ENCODE peak calls at places on chromosome 3, in five cellular contexts. One of them, this sample, is unnamed.
A peak's percentile ranks its signal among the peaks of the same experiment; 100 is the strongest.

GRCh38 chr3:194287977-194288706 is 63.0 kb downstream of the CPN2 start:
- DNase-seq in mesendoderm: no peak
- DNase-seq in trophoblast cell: no peak
- DNase-seq in neuronal stem cell: no peak
- DNase-seq in IMR-90: no peak
- DNase-seq in this sample: no peak

GRCh38 chr3:179304605-179305004 is 18.2 kb upstream of the ZNF639 start:
- DNase-seq in IMR-90: no peak
- DNase-seq in trophoblast cell: no peak
- DNase-seq in mesendoderm: no peak
- DNase-seq in neuronal stem cell: no peak
- DNase-seq in this sample: no peak

GRCh38 chr3:10426346-10427233 is 78.8 kb downstream of the ATP2B2 start:
- DNase-seq in trophoblast cell: no peak
- DNase-seq in IMR-90: peak; percentile 28
- DNase-seq in mesendoderm: no peak
- DNase-seq in neuronal stem cell: no peak
- DNase-seq in this sample: no peak

GRCh38 chr3:153285194-153285641 is 123.2 kb downstream of the RAP2B start:
- DNase-seq in IMR-90: peak; percentile 34
- DNase-seq in mesendoderm: peak; percentile 63
- DNase-seq in trophoblast cell: no peak
- DNase-seq in neuronal stem cell: no peak
- DNase-seq in this sample: no peak

GRCh38 chr3:152113413-152113812 is 155.3 kb upstream of the MBNL1 start:
- DNase-seq in trophoblast cell: no peak
- DNase-seq in mesendoderm: no peak
- DNase-seq in neuronal stem cell: no peak
- DNase-seq in IMR-90: peak; percentile 26
- DNase-seq in this sample: no peak

GRCh38 chr3:81326245-81326644 is 435.2 kb downstream of the GBE1 start:
- DNase-seq in mesendoderm: no peak
- DNase-seq in IMR-90: no peak
- DNase-seq in trophoblast cell: no peak
- DNase-seq in neuronal stem cell: no peak
- DNase-seq in this sample: no peak

GRCh38 chr3:172034786-172035685 is 4.3 kb upstream of the FNDC3B start:
- DNase-seq in mesendoderm: peak; percentile 81
- DNase-seq in neuronal stem cell: no peak
- DNase-seq in trophoblast cell: peak; percentile 11
- DNase-seq in IMR-90: peak; percentile 33
- DNase-seq in this sample: peak; percentile 77

GRCh38 chr3:14397940-14398800 is 4.2 kb upstream of the SLC6A6 start:
- DNase-seq in IMR-90: no peak
- DNase-seq in mesendoderm: no peak
- DNase-seq in trophoblast cell: no peak
- DNase-seq in neuronal stem cell: no peak
- DNase-seq in this sample: no peak

GRCh38 chr3:162602619-162603018 is 1106.0 kb downstream of the OTOL1 start:
- DNase-seq in mesendoderm: no peak
- DNase-seq in neuronal stem cell: no peak
- DNase-seq in trophoblast cell: no peak
- DNase-seq in IMR-90: no peak
- DNase-seq in this sample: no peak

GRCh38 chr3:138872632-138873031 is 37.9 kb upstream of the PIK3CB start:
- DNase-seq in neuronal stem cell: no peak
- DNase-seq in IMR-90: no peak
- DNase-seq in mesendoderm: no peak
- DNase-seq in trophoblast cell: no peak
- DNase-seq in this sample: no peak

GRCh38 chr3:185549651-185550111 is 2.7 kb downstream of the LIPH start:
- DNase-seq in trophoblast cell: no peak
- DNase-seq in IMR-90: peak; percentile 48
- DNase-seq in neuronal stem cell: no peak
- DNase-seq in mesendoderm: no peak
- DNase-seq in this sample: no peak

GRCh38 chr3:187955076-187955952 is 198.6 kb upstream of the LPP start:
- DNase-seq in mesendoderm: no peak
- DNase-seq in neuronal stem cell: no peak
- DNase-seq in trophoblast cell: no peak
- DNase-seq in IMR-90: peak; percentile 93
- DNase-seq in this sample: no peak

GRCh38 chr3:51860703-51861665 is at the start of gene IQCF2:
- DNase-seq in mesendoderm: no peak
- DNase-seq in trophoblast cell: no peak
- DNase-seq in IMR-90: no peak
- DNase-seq in neuronal stem cell: no peak
- DNase-seq in this sample: no peak

GRCh38 chr3:178777718-178778411 is 241.6 kb downstream of the KCNMB2 start:
- DNase-seq in trophoblast cell: no peak
- DNase-seq in mesendoderm: no peak
- DNase-seq in IMR-90: peak; percentile 8
- DNase-seq in neuronal stem cell: no peak
- DNase-seq in this sample: no peak

GRCh38 chr3:134771962-134772361 is 23.1 kb upstream of the EPHB1 start:
- DNase-seq in trophoblast cell: no peak
- DNase-seq in mesendoderm: no peak
- DNase-seq in neuronal stem cell: no peak
- DNase-seq in IMR-90: no peak
- DNase-seq in this sample: no peak

GRCh38 chr3:134777341-134777740 is 17.7 kb upstream of the EPHB1 start:
- DNase-seq in IMR-90: no peak
- DNase-seq in neuronal stem cell: no peak
- DNase-seq in mesendoderm: no peak
- DNase-seq in trophoblast cell: no peak
- DNase-seq in this sample: no peak

GRCh38 chr3:134775831-134776230 is 19.2 kb upstream of the EPHB1 start:
- DNase-seq in IMR-90: no peak
- DNase-seq in neuronal stem cell: no peak
- DNase-seq in trophoblast cell: no peak
- DNase-seq in mesendoderm: no peak
- DNase-seq in this sample: no peak

GRCh38 chr3:134772591-134772990 is 22.5 kb upstream of the EPHB1 start:
- DNase-seq in mesendoderm: peak; percentile 10
- DNase-seq in trophoblast cell: no peak
- DNase-seq in IMR-90: no peak
- DNase-seq in neuronal stem cell: no peak
- DNase-seq in this sample: no peak

DNA sequence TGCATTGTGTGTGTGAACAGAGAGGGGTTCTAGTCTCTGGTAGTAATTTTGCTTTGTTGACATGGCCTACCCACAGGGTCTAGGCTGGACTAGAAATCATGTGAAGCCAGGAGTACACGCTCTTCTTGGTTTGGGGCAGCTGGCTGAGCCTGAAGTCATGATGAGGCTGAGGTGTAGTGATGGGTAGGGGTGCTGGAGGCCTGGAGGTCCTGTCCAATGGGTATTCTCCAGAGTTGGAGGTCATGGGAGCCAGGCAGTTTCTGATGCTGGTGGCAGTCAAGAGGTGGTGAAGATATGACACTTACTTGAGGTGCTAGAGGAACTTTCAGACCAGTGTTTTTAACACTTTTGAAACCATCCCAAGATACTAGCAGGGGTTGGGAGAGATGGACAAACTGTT is 18.5 kb upstream of the EPHB1 start:
- DNase-seq in trophoblast cell: no peak
- DNase-seq in mesendoderm: no peak
- DNase-seq in IMR-90: no peak
- DNase-seq in neuronal stem cell: no peak
- DNase-seq in this sample: no peak
- H3K4me2 ChIP-seq in trophoblast cell: no peak overlapping the region
- H3K4me2 ChIP-seq in mesendoderm: no peak overlapping the region
- H3K4me2 ChIP-seq in IMR-90: no peak overlapping the region
- H3K4me2 ChIP-seq in neuronal stem cell: no peak overlapping the region
- H3K4me2 ChIP-seq in this sample: no peak overlapping the region

GRCh38 chr3:100097919-100098896 is 16.1 kb downstream of the FILIP1L start:
- DNase-seq in neuronal stem cell: no peak
- DNase-seq in trophoblast cell: peak; percentile 55
- DNase-seq in IMR-90: no peak
- DNase-seq in mesendoderm: no peak
- DNase-seq in this sample: no peak
- H3K23ac ChIP-seq in neuronal stem cell: no peak overlapping the region
- H3K23ac ChIP-seq in trophoblast cell: no peak overlapping the region
- H3K23ac ChIP-seq in IMR-90: no peak overlapping the region
- H3K23ac ChIP-seq in mesendoderm: no peak overlapping the region
- H3K23ac ChIP-seq in this sample: no peak overlapping the region

DNA sequence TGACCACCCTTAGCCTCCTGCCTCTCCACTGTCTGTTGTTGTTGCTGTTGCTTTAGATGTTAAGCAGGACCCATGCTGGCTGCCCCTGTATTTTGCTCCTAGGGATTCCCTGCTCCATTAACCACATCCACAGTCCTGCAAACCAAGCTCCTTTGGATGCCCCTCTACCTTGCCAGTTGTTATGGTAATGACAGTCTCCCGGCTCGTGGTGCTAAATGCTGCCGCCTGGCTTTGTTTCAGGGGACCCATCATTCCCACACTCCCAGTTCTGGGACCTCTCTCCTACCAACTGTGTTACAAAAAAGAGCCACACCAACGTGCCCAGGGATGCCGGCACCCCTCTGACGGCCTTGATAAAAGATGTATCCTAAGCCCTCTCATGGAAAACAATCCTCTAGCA is 15.5 kb upstream of the MCCC1 start:
- DNase-seq in IMR-90: no peak
- DNase-seq in neuronal stem cell: no peak
- DNase-seq in mesendoderm: peak; percentile 45
- DNase-seq in trophoblast cell: no peak
- DNase-seq in this sample: peak; percentile 73
- H2BK5ac ChIP-seq in IMR-90: no peak overlapping the region
- H2BK5ac ChIP-seq in neuronal stem cell: no peak overlapping the region
- H2BK5ac ChIP-seq in mesendoderm: no peak overlapping the region
- H2BK5ac ChIP-seq in trophoblast cell: no peak overlapping the region
- H2BK5ac ChIP-seq in this sample: no peak overlapping the region

GRCh38 chr3:66415867-66416428 is 84.9 kb downstream of the LRIG1 start:
- DNase-seq in neuronal stem cell: no peak
- DNase-seq in mesendoderm: no peak
- DNase-seq in IMR-90: no peak
- DNase-seq in trophoblast cell: no peak
- DNase-seq in this sample: no peak
- H3K4me2 ChIP-seq in neuronal stem cell: no peak overlapping the region
- H3K4me2 ChIP-seq in mesendoderm: no peak overlapping the region
- H3K4me2 ChIP-seq in IMR-90: no peak overlapping the region
- H3K4me2 ChIP-seq in trophoblast cell: no peak overlapping the region
- H3K4me2 ChIP-seq in this sample: no peak overlapping the region

GRCh38 chr3:126654571-126655393 is at the start of gene TXNRD3:
- DNase-seq in trophoblast cell: peak; percentile 89
- DNase-seq in IMR-90: peak; percentile 49
- DNase-seq in neuronal stem cell: peak; percentile 48
- DNase-seq in mesendoderm: peak; percentile 69
- DNase-seq in this sample: peak; percentile 84
- H3K23ac ChIP-seq in trophoblast cell: no peak within 1 kb of the TSS
- H3K23ac ChIP-seq in IMR-90: peak within 1 kb of the TSS; percentile 39
- H3K23ac ChIP-seq in neuronal stem cell: peak within 1 kb of the TSS; percentile 78
- H3K23ac ChIP-seq in mesendoderm: peak within 1 kb of the TSS; percentile 80
- H3K23ac ChIP-seq in this sample: no peak within 1 kb of the TSS

GRCh38 chr3:40845447-40845846 is 320.7 kb downstream of the ZNF621 start:
- DNase-seq in mesendoderm: no peak
- DNase-seq in neuronal stem cell: no peak
- DNase-seq in IMR-90: no peak
- DNase-seq in trophoblast cell: no peak
- DNase-seq in this sample: no peak

GRCh38 chr3:40845916-40846315 is 321.2 kb downstream of the ZNF621 start:
- DNase-seq in mesendoderm: no peak
- DNase-seq in neuronal stem cell: no peak
- DNase-seq in IMR-90: no peak
- DNase-seq in trophoblast cell: no peak
- DNase-seq in this sample: no peak

GRCh38 chr3:40846466-40846865 is 321.7 kb downstream of the ZNF621 start:
- DNase-seq in trophoblast cell: no peak
- DNase-seq in neuronal stem cell: no peak
- DNase-seq in IMR-90: no peak
- DNase-seq in mesendoderm: no peak
- DNase-seq in this sample: no peak

GRCh38 chr3:40847571-40847992 is 322.8 kb downstream of the ZNF621 start:
- DNase-seq in IMR-90: no peak
- DNase-seq in mesendoderm: peak; percentile 98
- DNase-seq in trophoblast cell: peak; percentile 71
- DNase-seq in neuronal stem cell: peak; percentile 56
- DNase-seq in this sample: peak; percentile 86

GRCh38 chr3:40848411-40848810 is 323.7 kb downstream of the ZNF621 start:
- DNase-seq in mesendoderm: no peak
- DNase-seq in trophoblast cell: no peak
- DNase-seq in neuronal stem cell: no peak
- DNase-seq in IMR-90: no peak
- DNase-seq in this sample: no peak
- H2BK5ac ChIP-seq in mesendoderm: no peak overlapping the region
- H2BK5ac ChIP-seq in trophoblast cell: no peak overlapping the region
- H2BK5ac ChIP-seq in neuronal stem cell: no peak overlapping the region
- H2BK5ac ChIP-seq in IMR-90: no peak overlapping the region
- H2BK5ac ChIP-seq in this sample: no peak overlapping the region

GRCh38 chr3:65671004-65671403 is 367.7 kb downstream of the MAGI1 start:
- DNase-seq in trophoblast cell: no peak
- DNase-seq in neuronal stem cell: no peak
- DNase-seq in mesendoderm: no peak
- DNase-seq in IMR-90: no peak
- DNase-seq in this sample: no peak
- H3K4me2 ChIP-seq in trophoblast cell: no peak overlapping the region
- H3K4me2 ChIP-seq in neuronal stem cell: no peak overlapping the region
- H3K4me2 ChIP-seq in mesendoderm: no peak overlapping the region
- H3K4me2 ChIP-seq in IMR-90: no peak overlapping the region
- H3K4me2 ChIP-seq in this sample: no peak overlapping the region

GRCh38 chr3:129249284-129250065 is at the start of gene COPG1:
- DNase-seq in neuronal stem cell: peak; percentile 87
- DNase-seq in trophoblast cell: peak; percentile 93
- DNase-seq in mesendoderm: peak; percentile 92
- DNase-seq in IMR-90: peak; percentile 87
- DNase-seq in this sample: peak; percentile 88
- H3K23ac ChIP-seq in neuronal stem cell: peak within 1 kb of the TSS; percentile 70
- H3K23ac ChIP-seq in trophoblast cell: no peak within 1 kb of the TSS
- H3K23ac ChIP-seq in mesendoderm: peak within 1 kb of the TSS; percentile 59
- H3K23ac ChIP-seq in IMR-90: peak within 1 kb of the TSS; percentile 100
- H3K23ac ChIP-seq in this sample: no peak within 1 kb of the TSS

GRCh38 chr3:61783993-61784718 is 222.8 kb downstream of the PTPRG start:
- DNase-seq in IMR-90: peak; percentile 88
- DNase-seq in neuronal stem cell: no peak
- DNase-seq in trophoblast cell: no peak
- DNase-seq in mesendoderm: no peak
- DNase-seq in this sample: no peak

GRCh38 chr3:61777483-61777882 is 216.1 kb downstream of the PTPRG start:
- DNase-seq in neuronal stem cell: no peak
- DNase-seq in trophoblast cell: no peak
- DNase-seq in mesendoderm: peak; percentile 24
- DNase-seq in IMR-90: no peak
- DNase-seq in this sample: no peak

GRCh38 chr3:61778095-61778494 is 216.7 kb downstream of the PTPRG start:
- DNase-seq in trophoblast cell: no peak
- DNase-seq in mesendoderm: peak; percentile 56
- DNase-seq in neuronal stem cell: no peak
- DNase-seq in IMR-90: no peak
- DNase-seq in this sample: no peak

GRCh38 chr3:61776390-61776789 is 215.0 kb downstream of the PTPRG start:
- DNase-seq in neuronal stem cell: no peak
- DNase-seq in IMR-90: no peak
- DNase-seq in mesendoderm: no peak
- DNase-seq in trophoblast cell: no peak
- DNase-seq in this sample: no peak

GRCh38 chr3:61780455-61781239 is 219.3 kb downstream of the PTPRG start:
- DNase-seq in neuronal stem cell: no peak
- DNase-seq in IMR-90: no peak
- DNase-seq in trophoblast cell: no peak
- DNase-seq in mesendoderm: no peak
- DNase-seq in this sample: no peak
- H2BK5ac ChIP-seq in neuronal stem cell: no peak overlapping the region
- H2BK5ac ChIP-seq in IMR-90: no peak overlapping the region
- H2BK5ac ChIP-seq in trophoblast cell: no peak overlapping the region
- H2BK5ac ChIP-seq in mesendoderm: no peak overlapping the region
- H2BK5ac ChIP-seq in this sample: no peak overlapping the region

This sample was measured in H9.